ENCODE peak calls at places on chromosomes 2 and 18, in nine cellular contexts. K is effector memory CD4-positive, alpha-beta T cell; U is upper lobe of right lung; P is A549; Y is stomach; V is dorsolateral prefrontal cortex; Q is left lung; F is cardiac fibroblast; Z is endothelial cell of umbilical vein. B is an unnamed sample.

GRCh38 chr2:39534095-39534711 is 97.1 kb upstream of the MAP4K3 start:
- DNase-seq in K (no peak), U (no peak), P (no peak), Y (no peak), V (no peak), Q (no peak), F (no peak), Z (no peak), B (no peak)

GRCh38 chr2:1047485-1047884 is 96.8 kb downstream of the SNTG2 start:
- DNase-seq in K (no peak), U (no peak), P (no peak), Y (no peak), V (no peak), Q (no peak), F (peak), Z (no peak), B (no peak)

GRCh38 chr2:39408351-39409136 is 28.5 kb downstream of the MAP4K3 start:
- DNase-seq in K (no peak), U (no peak), P (no peak), Y (no peak), V (no peak), Q (no peak), F (no peak), Z (no peak), B (no peak)

GRCh38 chr2:168494190-168494711 is 38.2 kb downstream of the CERS6 start:
- DNase-seq in K (no peak), U (no peak), P (peak), Y (no peak), V (no peak), Q (no peak), F (no peak), Z (no peak), B (no peak)

GRCh38 chr2:5696741-5697521 is 4.7 kb downstream of the SOX11 start:
- DNase-seq in K (no peak), U (no peak), P (no peak), Y (no peak), V (no peak), Q (no peak), F (peak), Z (no peak), B (no peak)

GRCh38 chr2:28616618-28617017 is 120.8 kb downstream of the PLB1 start:
- DNase-seq in K (no peak), U (no peak), P (no peak), Y (no peak), V (no peak), Q (no peak), F (peak), Z (no peak), B (no peak)

GRCh38 chr2:203949228-203949627 is 12.7 kb downstream of the ICOS start:
- DNase-seq in K (no peak), U (no peak), P (no peak), Y (no peak), V (no peak), Q (no peak), F (peak), Z (no peak), B (no peak)

GRCh38 chr2:162582357-162582798 is 238.4 kb downstream of the GCA start:
- DNase-seq in K (no peak), U (no peak), P (peak), Y (peak), V (no peak), Q (no peak), F (no peak), Z (peak), B (no peak)

GRCh38 chr2:2686228-2686627 is 355.2 kb upstream of the MYT1L start:
- DNase-seq in K (no peak), U (peak), P (no peak), Y (no peak), V (no peak), Q (no peak), F (no peak), Z (no peak), B (no peak)

GRCh38 chr2:88067189-88067588 is 436 bp upstream of the SMYD1 start:
- DNase-seq in K (no peak), U (no peak), P (no peak), Y (no peak), V (no peak), Q (no peak), F (no peak), Z (no peak), B (no peak)

GRCh38 chr2:16729335-16729734 is 63.7 kb upstream of the CYRIA start:
- DNase-seq in K (no peak), U (no peak), P (no peak), Y (no peak), V (no peak), Q (no peak), F (no peak), Z (no peak), B (no peak)

GRCh38 chr2:238337846-238338245 is 17.5 kb downstream of the TRAF3IP1 start:
- DNase-seq in K (no peak), U (no peak), P (no peak), Y (no peak), V (no peak), Q (no peak), F (no peak), Z (no peak), B (no peak)

GRCh38 chr2:23211987-23212583 is 172.9 kb upstream of the KLHL29 start:
- DNase-seq in K (no peak), U (no peak), P (no peak), Y (peak), V (no peak), Q (no peak), F (no peak), Z (no peak), B (peak)

GRCh38 chr18:31101148-31102019 is 837 bp downstream of the DSC2 start:
- DNase-seq in K (no peak), U (peak), P (peak), Y (peak), V (peak), Q (peak), F (peak), Z (no peak), B (peak)

GRCh38 chr2:3618367-3618766 is 23.5 kb downstream of the COLEC11 start:
- DNase-seq in K (no peak), U (no peak), P (no peak), Y (no peak), V (no peak), Q (no peak), F (no peak), Z (no peak), B (no peak)

GRCh38 chr18:55407191-55407590 is 180.8 kb downstream of the TCF4 start:
- DNase-seq in K (no peak), U (no peak), P (no peak), Y (no peak), V (no peak), Q (no peak), F (no peak), Z (no peak), B (no peak)

GRCh38 chr2:16351137-16351536 is 314.5 kb downstream of the CYRIA start:
- DNase-seq in K (no peak), U (no peak), P (no peak), Y (no peak), V (no peak), Q (no peak), F (no peak), Z (no peak), B (no peak)

GRCh38 chr2:29041161-29041660 is 33.1 kb downstream of the PCARE start:
- DNase-seq in K (no peak), U (no peak), P (no peak), Y (no peak), V (no peak), Q (no peak), F (no peak), Z (no peak), B (no peak)

GRCh38 chr2:26782876-26783704 is 2.8 kb upstream of the CENPA start:
- DNase-seq in K (no peak), U (no peak), P (no peak), Y (no peak), V (no peak), Q (no peak), F (no peak), Z (no peak), B (no peak)

GRCh38 chr2:56191617-56192016 is 7.8 kb downstream of the CCDC85A start:
- DNase-seq in K (no peak), U (no peak), P (peak), Y (no peak), V (no peak), Q (no peak), F (peak), Z (peak), B (no peak)

GRCh38 chr2:181306785-181307184 is 150.4 kb upstream of the ITGA4 start:
- DNase-seq in K (no peak), U (no peak), P (no peak), Y (no peak), V (no peak), Q (no peak), F (no peak), Z (no peak), B (no peak)

GRCh38 chr18:24173997-24174396 is 35.1 kb downstream of the CABYR start:
- DNase-seq in K (no peak), U (no peak), P (no peak), Y (no peak), V (no peak), Q (no peak), F (no peak), Z (no peak), B (no peak)

GRCh38 chr2:287471-287885 is 413 bp downstream of the ALKAL2 start:
- DNase-seq in K (no peak), U (peak), P (no peak), Y (peak), V (no peak), Q (no peak), F (peak), Z (peak), B (no peak)

GRCh38 chr2:85753525-85754312 is at the start of gene ATOH8:
- DNase-seq in K (no peak), U (peak), P (no peak), Y (peak), V (peak), Q (peak), F (peak), Z (peak), B (peak)

GRCh38 chr2:127255146-127255545 is 35.0 kb upstream of the CYP27C1 start:
- DNase-seq in K (no peak), U (no peak), P (no peak), Y (no peak), V (no peak), Q (no peak), F (no peak), Z (no peak), B (no peak)

GRCh38 chr18:35345460-35345921 is 1.3 kb upstream of the ZNF24 start:
- DNase-seq in K (no peak), U (no peak), P (no peak), Y (peak), V (no peak), Q (no peak), F (peak), Z (peak), B (no peak)

GRCh38 chr2:47313141-47313691 is 89.7 kb upstream of the MSH2 start:
- DNase-seq in K (no peak), U (no peak), P (peak), Y (peak), V (no peak), Q (peak), F (peak), Z (no peak), B (no peak)

GRCh38 chr2:100744184-100744583 is 75.8 kb upstream of the NPAS2 start:
- DNase-seq in K (no peak), U (no peak), P (no peak), Y (no peak), V (no peak), Q (no peak), F (no peak), Z (no peak), B (no peak)

GRCh38 chr2:100739735-100740432 is 80.1 kb upstream of the NPAS2 start:
- DNase-seq in K (no peak), U (no peak), P (no peak), Y (no peak), V (no peak), Q (no peak), F (no peak), Z (no peak), B (no peak)

GRCh38 chr2:100742884-100743283 is 77.1 kb upstream of the NPAS2 start:
- DNase-seq in K (no peak), U (no peak), P (no peak), Y (no peak), V (no peak), Q (no peak), F (peak), Z (no peak), B (no peak)

GRCh38 chr2:100744589-100744988 is 75.3 kb upstream of the NPAS2 start:
- DNase-seq in K (no peak), U (no peak), P (no peak), Y (no peak), V (no peak), Q (no peak), F (no peak), Z (no peak), B (no peak)

DNA sequence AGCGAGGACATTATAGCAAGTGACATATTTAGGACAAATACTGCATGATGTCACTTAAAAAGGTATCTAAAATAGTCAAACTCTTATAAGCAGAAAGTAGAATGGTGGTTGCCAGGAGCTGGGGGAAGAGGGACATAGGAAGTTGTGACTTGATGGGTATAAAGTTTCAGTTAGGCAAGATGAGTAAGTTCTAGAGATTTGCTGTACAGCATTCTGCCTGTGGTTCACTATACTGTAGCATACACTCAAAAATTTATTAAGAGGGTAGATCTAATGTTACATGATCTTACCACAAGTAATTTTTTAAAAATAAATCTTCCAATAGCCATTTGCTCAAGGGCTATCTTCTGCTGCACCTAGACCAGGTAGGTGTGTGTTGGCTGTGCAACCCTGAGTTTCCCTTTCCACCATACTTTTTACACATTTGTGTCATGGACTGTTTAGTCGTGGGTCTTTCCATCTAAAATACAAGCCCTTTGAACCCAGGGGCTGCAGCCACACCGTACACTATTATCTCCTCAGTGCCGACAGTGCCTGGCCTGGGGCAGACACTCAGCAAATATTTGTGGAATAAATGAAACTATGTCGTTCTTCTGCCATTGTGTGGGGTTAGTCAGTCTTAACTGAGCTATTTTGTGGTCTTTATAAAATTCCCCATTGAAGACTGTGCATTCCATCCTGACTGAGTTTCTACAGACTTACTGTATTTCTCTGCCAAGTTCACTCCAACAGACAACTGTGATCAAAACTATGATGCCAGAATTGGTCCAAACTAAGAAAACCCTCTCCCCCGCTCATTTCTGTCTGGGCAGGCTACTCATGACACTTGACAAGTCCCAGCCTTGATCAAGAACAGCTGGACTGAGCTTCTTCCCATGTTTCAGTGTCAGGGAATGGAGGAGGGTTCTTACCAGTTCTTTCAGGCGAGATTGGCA is 77.8 kb upstream of the NPAS2 start:
- DNase-seq in K (no peak), U (no peak), P (no peak), Y (no peak), V (no peak), Q (no peak), F (peak), Z (no peak), B (no peak)
- H3K4me3 ChIP-seq in K (no peak), U (no peak), P (no peak), Y (no peak), V (no peak), Q (no peak), F (no peak), Z (no peak), B (no peak)

GRCh38 chr2:150484006-150484405 is 3.5 kb downstream of the RND3 start:
- DNase-seq in K (no peak), U (no peak), P (no peak), Y (no peak), V (no peak), Q (no peak), F (no peak), Z (peak), B (no peak)

GRCh38 chr2:150486539-150487484 is 655 bp downstream of the RND3 start:
- DNase-seq in K (no peak), U (no peak), P (no peak), Y (peak), V (no peak), Q (no peak), F (peak), Z (peak), B (peak)

GRCh38 chr2:150484461-150484931 is 3.0 kb downstream of the RND3 start:
- DNase-seq in K (no peak), U (no peak), P (no peak), Y (no peak), V (no peak), Q (no peak), F (peak), Z (peak), B (no peak)

GRCh38 chr2:150485871-150486538 is 1.5 kb downstream of the RND3 start:
- DNase-seq in K (no peak), U (peak), P (peak), Y (peak), V (no peak), Q (peak), F (peak), Z (peak), B (peak)

DNA sequence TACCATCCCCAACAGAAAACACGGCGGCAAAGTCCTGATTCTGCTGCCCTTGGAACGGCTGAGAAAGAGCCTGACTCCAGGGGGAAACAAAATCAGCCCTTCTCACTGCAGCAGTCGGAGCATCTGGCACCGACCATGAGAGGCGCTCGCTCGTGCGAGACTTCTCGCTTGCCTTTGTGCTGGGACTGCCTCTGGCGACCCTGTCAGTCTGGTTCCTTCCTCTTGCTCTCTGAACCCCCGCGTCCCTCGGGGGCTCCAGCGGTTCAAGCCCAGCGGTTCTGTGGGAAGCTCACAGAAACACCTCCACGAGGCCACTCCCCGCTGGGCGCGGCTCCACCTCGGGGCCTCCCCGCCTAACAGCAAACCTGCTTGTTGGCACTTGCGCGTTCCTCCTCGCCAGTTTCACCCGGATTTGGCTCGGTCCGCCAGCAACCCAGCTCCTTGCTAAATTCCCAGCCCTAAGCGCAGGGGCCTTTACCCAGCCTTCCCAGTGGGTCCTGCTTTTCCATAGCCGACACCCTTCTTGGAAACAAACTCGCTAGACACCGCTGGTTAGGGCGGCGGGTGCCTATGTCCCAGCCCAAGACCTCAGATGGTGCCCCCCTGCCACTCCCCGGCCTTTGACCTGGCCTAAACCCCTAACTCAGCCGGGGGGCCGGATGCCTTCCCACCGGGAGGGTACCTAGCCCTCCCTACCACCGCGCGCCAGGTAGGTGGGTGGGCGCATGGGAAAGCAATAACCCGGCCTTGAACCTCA is 2.2 kb downstream of the RND3 start:
- DNase-seq in K (no peak), U (peak), P (peak), Y (peak), V (no peak), Q (peak), F (peak), Z (peak), B (peak)
- H3K4me3 ChIP-seq in K (no peak), U (peak), P (peak), Y (peak), V (peak), Q (peak), F (peak), Z (peak), B (peak)

GRCh38 chr2:241559489-241560180 is 1.1 kb downstream of the BOK start:
- DNase-seq in K (no peak), U (peak), P (peak), Y (peak), V (peak), Q (no peak), F (peak), Z (peak), B (no peak)
- H3K4me3 ChIP-seq in K (peak), U (peak), P (peak), Y (peak), V (peak), Q (peak), F (peak), Z (peak), B (peak)

GRCh38 chr18:7155887-7156286 is 38.3 kb upstream of the LAMA1 start:
- DNase-seq in K (no peak), U (no peak), P (no peak), Y (no peak), V (no peak), Q (no peak), F (no peak), Z (no peak), B (no peak)
- H3K4me3 ChIP-seq in K (no peak), U (no peak), P (no peak), Y (no peak), V (no peak), Q (no peak), F (no peak), Z (no peak), B (no peak)

GRCh38 chr2:53442783-53443182 is 324.8 kb upstream of the CHAC2 start:
- DNase-seq in K (no peak), U (no peak), P (no peak), Y (no peak), V (no peak), Q (no peak), F (no peak), Z (no peak), B (no peak)

GRCh38 chr2:53448591-53448990 is 319.0 kb upstream of the CHAC2 start:
- DNase-seq in K (no peak), U (no peak), P (no peak), Y (no peak), V (no peak), Q (no peak), F (no peak), Z (no peak), B (no peak)

GRCh38 chr2:53450885-53451284 is 316.7 kb upstream of the CHAC2 start:
- DNase-seq in K (no peak), U (no peak), P (no peak), Y (no peak), V (no peak), Q (peak), F (no peak), Z (no peak), B (no peak)

DNA sequence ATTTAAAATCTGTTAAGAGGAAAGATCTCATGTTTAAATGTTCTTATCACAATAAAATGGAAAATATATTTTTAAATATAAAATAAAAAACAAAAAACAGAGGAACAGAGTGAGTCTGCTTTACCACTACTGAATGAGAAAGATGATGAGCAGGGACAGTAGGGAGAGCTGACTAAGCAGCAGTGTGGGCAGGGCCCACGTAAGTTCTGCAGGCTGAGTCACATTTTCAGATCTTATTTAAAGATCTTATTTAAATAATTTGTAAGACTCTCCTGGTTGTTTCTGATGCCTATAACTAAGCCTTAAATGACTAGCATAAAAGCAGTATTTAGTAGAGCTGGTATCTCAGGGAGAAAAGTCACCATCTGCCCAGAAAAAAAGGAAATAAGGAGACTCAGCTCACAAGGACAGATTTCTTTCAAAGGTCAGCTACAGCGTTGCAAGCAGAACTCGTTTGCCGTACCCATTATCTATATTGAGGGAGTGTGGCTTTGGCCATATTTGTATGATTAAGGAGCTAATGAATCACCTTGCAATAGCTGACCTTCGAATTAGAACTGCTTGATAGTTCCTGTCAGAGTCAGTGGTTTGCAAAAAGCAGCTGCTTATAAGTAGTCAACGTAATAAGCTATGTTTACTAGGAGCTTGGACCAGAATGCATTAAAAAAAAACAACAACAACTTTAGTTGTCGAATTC is 322.1 kb upstream of the CHAC2 start:
- DNase-seq in K (no peak), U (no peak), P (no peak), Y (no peak), V (no peak), Q (no peak), F (peak), Z (no peak), B (no peak)
- H3K4me3 ChIP-seq in K (no peak), U (no peak), P (no peak), Y (no peak), V (no peak), Q (no peak), F (no peak), Z (no peak), B (no peak)

GRCh38 chr2:72915076-72915906 is 2.0 kb upstream of the EMX1 start:
- DNase-seq in K (no peak), U (no peak), P (no peak), Y (peak), V (no peak), Q (no peak), F (no peak), Z (no peak), B (peak)
- H3K4me3 ChIP-seq in K (peak), U (peak), P (peak), Y (peak), V (peak), Q (peak), F (no peak), Z (no peak), B (peak)

GRCh38 chr2:213187386-213187785 is 36.0 kb upstream of the IKZF2 start:
- DNase-seq in K (no peak), U (no peak), P (no peak), Y (no peak), V (no peak), Q (no peak), F (no peak), Z (no peak), B (no peak)
- H3K4me3 ChIP-seq in K (no peak), U (no peak), P (no peak), Y (no peak), V (no peak), Q (no peak), F (no peak), Z (no peak), B (no peak)